ENCODE peak calls at places on chromosomes 11 and 22, in seven cellular contexts. O is stimulated activated CD4-positive, alpha-beta T cell treated with anti-CD3 and anti-CD28 coated beads, Interleukin-15, amount 100 ng/mL, for 1 hour; Q is left lobe of liver; T is LoVo; L is activated CD4-positive, alpha-beta memory T cell treated with anti-CD3 and anti-CD28 coated beads, Interleukin-2, amount 10 ng/mL, durations not matched to agents 7 days and 5 days; M is LNCaP clone FGC; F is HFF-Myc. W is an unnamed sample.

GRCh38 chr11:97979741-97980140 is 1041.0 kb upstream of the CNTN5 start:
- DNase-seq in L (no peak), T (no peak), Q (no peak), F (no peak), M (no peak), O (no peak), W (no peak)

GRCh38 chr11:104443387-104443786 is 279.4 kb upstream of the PDGFD start:
- DNase-seq in L (no peak), M (peak; percentile 61), T (no peak), F (no peak), Q (no peak), O (no peak), W (no peak)

GRCh38 chr11:93117578-93117964 is 80.2 kb downstream of the SLC36A4 start:
- DNase-seq in O (no peak), M (no peak), L (no peak), F (no peak), T (no peak), Q (no peak), W (no peak)

GRCh38 chr11:39236916-39237315 is 2222.5 kb downstream of the LRRC4C start:
- DNase-seq in O (no peak), M (no peak), F (no peak), T (no peak), Q (no peak), L (no peak), W (no peak)

GRCh38 chr11:73862971-73863370 is 13.7 kb downstream of the COA4 start:
- DNase-seq in F (no peak), Q (no peak), L (no peak), T (no peak), M (no peak), O (no peak), W (peak; percentile 32)

GRCh38 chr11:12845739-12846358 is 163.3 kb upstream of the RASSF10 start:
- DNase-seq in O (no peak), F (peak; percentile 87), Q (no peak), M (no peak), L (no peak), T (no peak), W (no peak)

GRCh38 chr22:44357962-44358553 is 45.3 kb upstream of the SHISAL1 start:
- DNase-seq in O (no peak), M (no peak), T (no peak), L (no peak), Q (no peak), F (no peak), W (peak; percentile 20)

GRCh38 chr22:50464451-50464850 is 10.4 kb downstream of the SBF1 start:
- DNase-seq in F (no peak), T (no peak), O (no peak), L (no peak), M (no peak), Q (no peak), W (no peak)

GRCh38 chr22:42891696-42892095 is 34.6 kb upstream of the ARFGAP3 start:
- DNase-seq in F (no peak), Q (no peak), M (no peak), L (no peak), T (no peak), O (no peak), W (no peak)

GRCh38 chr11:47348859-47349258 is 3.6 kb downstream of the MYBPC3 start:
- DNase-seq in T (no peak), M (peak; percentile 13), Q (no peak), L (no peak), O (no peak), F (no peak), W (no peak)

GRCh38 chr11:2890466-2891241 is 5.1 kb upstream of the CDKN1C start:
- DNase-seq in F (no peak), L (no peak), Q (peak; percentile 81), M (no peak), T (no peak), O (no peak), W (peak; percentile 82)

GRCh38 chr11:62883677-62884076 is 3.0 kb downstream of the SLC3A2 start:
- DNase-seq in T (no peak), L (no peak), F (no peak), M (no peak), Q (no peak), O (no peak), W (no peak)

GRCh38 chr11:89355649-89356048 is 135.5 kb downstream of the NOX4 start:
- DNase-seq in F (no peak), L (no peak), T (no peak), M (no peak), O (no peak), Q (no peak), W (no peak)

GRCh38 chr22:36977401-36977861 is 41.8 kb downstream of the TST start:
- DNase-seq in F (no peak), Q (peak; percentile 63), M (no peak), O (peak; percentile 65), T (peak; percentile 22), L (peak; percentile 80), W (peak; percentile 52)

GRCh38 chr11:330694-331314 is 10.1 kb upstream of the IFITM3 start:
- DNase-seq in M (no peak), O (no peak), L (peak; percentile 55), F (no peak), T (no peak), Q (no peak), W (no peak)

GRCh38 chr11:13962562-13963168 is at the start of gene SPON1:
- DNase-seq in Q (no peak), M (no peak), O (no peak), F (no peak), L (peak; percentile 33), T (no peak), W (peak; percentile 33)

GRCh38 chr11:111344032-111344431 is 35.0 kb downstream of the POU2AF1 start:
- DNase-seq in Q (no peak), O (no peak), T (peak; percentile 3), L (no peak), F (no peak), M (no peak), W (peak; percentile 20)

GRCh38 chr22:21038405-21038804 is 6.0 kb upstream of the SLC7A4 start:
- DNase-seq in T (no peak), Q (no peak), O (no peak), F (no peak), L (no peak), M (no peak), W (no peak)

GRCh38 chr11:74546752-74547151 is 45.6 kb upstream of the POLD3 start:
- DNase-seq in M (peak; percentile 97), Q (no peak), L (no peak), F (no peak), T (peak; percentile 64), O (no peak), W (no peak)

GRCh38 chr11:8019671-8020597 is 32.8 kb downstream of the EIF3F start:
- DNase-seq in T (no peak), F (no peak), Q (peak; percentile 44), O (peak; percentile 20), M (no peak), L (no peak), W (peak; percentile 48)

GRCh38 chr22:39707351-39707750 is 136.8 kb downstream of the CACNA1I start:
- DNase-seq in L (no peak), Q (no peak), T (no peak), O (no peak), M (no peak), F (no peak), W (no peak)

GRCh38 chr11:76672431-76673163 is 2.0 kb upstream of the LRRC32 start:
- DNase-seq in O (peak; percentile 19), T (no peak), M (no peak), F (no peak), L (peak; percentile 44), Q (no peak), W (peak; percentile 28)